ENCODE peak calls at places on chromosome 15, in five cellular contexts. W is erythroblast, M is vagina, I is transverse colon, N is esophagus squamous epithelium. V is an unnamed sample.

GRCh38 chr15:60520825-60521368 is 42.0 kb upstream of the ICE2 start:
- DNase-seq in N (no peak), I (peak; percentile 81), W (peak; percentile 72), M (no peak), V (peak; percentile 77)

GRCh38 chr15:80567721-80568157 is 127.4 kb upstream of the ABHD17C start:
- DNase-seq in N (no peak), I (peak; percentile 54), M (no peak), W (peak; percentile 21), V (peak; percentile 89)

GRCh38 chr15:65724479-65724878 is 67.6 kb downstream of the DENND4A start:
- DNase-seq in I (no peak), M (no peak), N (no peak), W (no peak), V (no peak)

GRCh38 chr15:65264877-65265430 is 21.7 kb downstream of the PARP16 start:
- DNase-seq in N (no peak), I (no peak), W (no peak), M (no peak), V (peak; percentile 40)

GRCh38 chr15:95162069-95162468 is 930.7 kb downstream of the MCTP2 start:
- DNase-seq in N (no peak), M (no peak), I (no peak), W (no peak), V (peak; percentile 73)

GRCh38 chr15:62624541-62625399 is 417.8 kb upstream of the TPM1 start:
- DNase-seq in N (no peak), I (no peak), M (no peak), W (no peak), V (peak; percentile 74)

GRCh38 chr15:59644757-59645156 is 12.6 kb downstream of the GTF2A2 start:
- DNase-seq in I (no peak), W (no peak), M (no peak), N (no peak), V (peak; percentile 52)

GRCh38 chr15:51191072-51191665 is 96.5 kb upstream of the TNFAIP8L3 start:
- DNase-seq in N (no peak), W (no peak), M (no peak), I (no peak), V (no peak)

GRCh38 chr15:80966431-80967197 is 23.0 kb downstream of the MESD start:
- DNase-seq in I (no peak), N (no peak), M (no peak), W (no peak), V (no peak)

GRCh38 chr15:52259503-52259902 is 36.1 kb downstream of the MYO5C start:
- DNase-seq in M (no peak), N (no peak), I (no peak), W (no peak), V (no peak)

GRCh38 chr15:31869640-31870335 is 160.5 kb upstream of the CHRNA7 start:
- DNase-seq in W (no peak), I (peak; percentile 24), N (no peak), M (no peak), V (no peak)

GRCh38 chr15:31360843-31361763 is 34.5 kb downstream of the KLF13 start:
- DNase-seq in M (no peak), I (peak; percentile 81), N (peak; percentile 41), W (peak; percentile 52), V (no peak)

GRCh38 chr15:28995193-28995592 is 109.4 kb downstream of the APBA2 start:
- DNase-seq in I (no peak), N (no peak), W (no peak), M (no peak), V (no peak)

GRCh38 chr15:100763764-100764750 is 115.6 kb upstream of the ALDH1A3 start:
- DNase-seq in N (no peak), I (no peak), M (no peak), W (no peak), V (no peak)

GRCh38 chr15:81795899-81796298 is 249.9 kb downstream of the MEX3B start:
- DNase-seq in N (no peak), I (no peak), W (no peak), M (peak; percentile 61), V (no peak)

GRCh38 chr15:94607176-94607654 is 375.9 kb downstream of the MCTP2 start:
- DNase-seq in W (no peak), I (peak; percentile 17), M (no peak), N (no peak), V (no peak)

GRCh38 chr15:81954158-81954783 is 91.5 kb downstream of the MEX3B start:
- DNase-seq in N (no peak), M (no peak), I (no peak), W (no peak), V (no peak)

GRCh38 chr15:48855501-48856440 is 22.2 kb upstream of the EID1 start:
- DNase-seq in W (peak; percentile 24), N (no peak), I (peak; percentile 40), M (no peak), V (peak; percentile 62)

GRCh38 chr15:100463515-100463914 is 65.2 kb downstream of the CERS3 start:
- DNase-seq in N (no peak), M (no peak), W (no peak), I (no peak), V (no peak)

GRCh38 chr15:44873103-44873502 is 83.4 kb upstream of the TERB2 start:
- DNase-seq in N (no peak), M (no peak), I (no peak), W (no peak), V (no peak)

GRCh38 chr15:100008258-100008657 is 275.0 kb upstream of the LYSMD4 start:
- DNase-seq in W (no peak), N (no peak), M (no peak), I (no peak), V (no peak)

GRCh38 chr15:43792761-43793493 is 807 bp downstream of the SERF2 start:
- DNase-seq in N (no peak), I (peak; percentile 62), W (peak; percentile 50), M (no peak), V (peak; percentile 34)

GRCh38 chr15:69311319-69311721 is 12.6 kb downstream of the PAQR5 start:
- DNase-seq in N (no peak), W (no peak), M (no peak), I (no peak), V (peak; percentile 83)
- TF ChIP-seq POLR2A in N (no peak), W (no peak), M (no peak), I (no peak), V (no peak)

DNA sequence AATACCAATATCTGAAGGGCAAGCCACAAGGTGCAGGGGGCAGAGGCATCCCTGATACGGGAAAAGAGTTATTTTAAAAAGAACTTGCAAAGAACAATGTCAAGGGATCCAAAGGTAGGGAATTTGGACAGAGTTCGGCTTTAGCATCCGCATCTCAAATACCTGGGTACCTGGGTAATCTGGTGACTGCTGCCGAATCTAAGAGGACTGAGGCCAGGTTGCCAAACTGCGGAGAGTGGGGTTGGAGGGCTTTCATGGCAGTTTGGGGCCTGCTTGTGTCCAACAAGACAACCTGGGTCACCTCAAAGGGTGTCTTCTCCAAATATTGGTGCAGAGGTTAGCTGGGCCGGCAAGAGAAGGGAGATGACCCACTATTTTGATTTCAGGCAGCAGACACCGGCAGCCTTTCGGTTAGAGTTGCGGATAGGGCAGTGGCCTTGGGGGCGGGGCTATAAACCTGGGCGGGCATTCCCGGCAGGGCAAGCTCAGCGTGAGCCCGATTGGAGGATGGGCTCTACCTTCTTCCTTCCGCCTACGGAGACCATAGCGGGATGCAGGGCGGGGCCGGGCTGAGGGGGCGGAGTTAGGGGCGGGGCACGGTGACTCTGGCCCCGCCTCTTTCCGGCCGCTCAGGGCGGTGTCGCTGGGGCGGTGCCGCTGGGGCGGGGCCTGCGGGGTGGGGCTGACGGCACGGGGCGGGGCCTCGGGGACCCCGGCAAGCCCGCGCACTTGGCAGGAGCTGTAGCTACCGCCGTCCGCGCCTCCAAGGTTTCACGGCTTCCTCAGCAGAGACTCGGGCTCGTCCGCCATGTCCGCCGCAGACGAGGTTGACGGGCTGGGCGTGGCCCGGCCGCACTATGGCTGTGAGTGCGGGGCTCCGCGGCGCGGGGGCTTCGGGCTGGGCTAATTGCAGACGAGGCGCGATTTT is at the start of gene IQGAP1:
- DNase-seq in I (peak; percentile 98), W (peak; percentile 94), M (peak; percentile 98), N (peak; percentile 80), V (peak; percentile 94)
- TF ChIP-seq POLR2A in I (peak; percentile 96), W (no peak), M (peak; percentile 87), N (no peak), V (peak; percentile 85)

GRCh38 chr15:41199470-41199869 is 31.1 kb downstream of the EXD1 start:
- DNase-seq in I (no peak), M (no peak), W (no peak), N (no peak), V (no peak)

GRCh38 chr15:41205315-41205714 is 25.2 kb downstream of the EXD1 start:
- DNase-seq in I (no peak), M (no peak), N (no peak), W (no peak), V (peak; percentile 48)

GRCh38 chr15:41207687-41208448 is 22.7 kb downstream of the EXD1 start:
- DNase-seq in N (no peak), W (no peak), M (no peak), I (no peak), V (peak; percentile 61)

DNA sequence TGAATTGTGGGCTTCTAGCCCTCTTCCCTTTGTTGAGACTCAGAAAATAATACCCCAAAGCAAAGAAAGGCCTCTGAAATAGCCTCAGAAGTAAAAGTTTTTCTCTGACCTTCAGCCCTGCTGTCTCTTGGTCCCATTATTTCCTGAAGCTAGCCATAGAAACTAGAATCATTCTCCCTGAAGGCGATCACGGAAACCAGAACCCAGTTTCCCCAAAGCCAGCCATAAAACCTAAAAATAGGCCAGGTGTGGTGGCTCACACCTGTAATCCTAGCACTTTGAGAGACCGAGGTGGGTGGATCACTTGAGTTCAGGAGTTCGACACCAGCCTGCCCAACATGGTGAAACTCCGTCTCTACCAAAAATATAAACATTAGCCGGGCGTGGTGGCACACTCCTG is 27.2 kb downstream of the EXD1 start:
- DNase-seq in I (peak; percentile 11), W (no peak), M (no peak), N (no peak), V (no peak)
- TF ChIP-seq POLR2A in I (no peak), W (no peak), M (no peak), N (no peak), V (no peak)

GRCh38 chr15:38455096-38455495 is 1.2 kb downstream of the FAM98B start:
- DNase-seq in I (no peak), W (peak; percentile 88), M (no peak), N (no peak), V (peak; percentile 48)

GRCh38 chr15:38454687-38455071 is 752 bp downstream of the FAM98B start:
- DNase-seq in N (no peak), I (no peak), M (no peak), W (peak; percentile 59), V (peak; percentile 19)

GRCh38 chr15:38458646-38459045 is 4.7 kb downstream of the FAM98B start:
- DNase-seq in M (no peak), I (no peak), N (no peak), W (no peak), V (no peak)

GRCh38 chr15:38459480-38459879 is 5.6 kb downstream of the FAM98B start:
- DNase-seq in W (no peak), M (no peak), I (no peak), N (no peak), V (no peak)

DNA sequence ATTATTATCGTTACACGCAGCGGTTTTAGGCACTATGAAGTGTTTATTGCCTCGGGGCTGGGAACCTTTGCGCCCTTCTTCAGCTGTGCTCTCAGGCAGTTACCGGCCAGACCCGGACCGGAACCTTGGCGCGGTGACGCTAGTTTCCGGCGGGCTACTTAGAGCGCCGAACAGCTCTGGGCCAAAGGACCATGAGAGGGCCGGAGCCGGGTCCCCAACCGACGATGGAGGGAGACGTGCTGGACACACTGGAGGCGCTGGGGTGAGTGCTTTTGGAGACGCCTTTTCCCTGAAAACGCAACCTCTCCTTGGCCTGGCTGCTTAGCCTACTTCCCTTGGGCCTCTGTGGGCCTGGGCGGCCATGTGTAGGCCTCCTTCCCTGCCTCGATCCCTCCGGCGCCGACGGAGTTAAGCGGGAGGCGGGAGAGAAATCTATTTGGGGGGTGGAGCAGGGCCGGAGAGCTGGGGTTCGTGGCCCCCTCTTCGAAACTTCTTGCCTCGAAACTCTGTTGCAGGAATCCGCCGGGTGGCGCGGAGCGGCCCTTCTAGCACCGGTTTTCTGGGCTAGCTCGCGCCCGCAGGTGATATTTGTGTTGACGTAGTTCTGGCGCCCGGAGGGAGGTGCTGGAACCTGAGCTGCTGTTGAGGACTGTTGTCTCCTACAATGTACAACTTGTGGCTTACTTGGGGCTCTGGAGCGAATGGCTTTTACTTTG is at the start of gene FAM98B:
- DNase-seq in M (no peak), I (peak; percentile 92), W (peak; percentile 92), N (peak; percentile 41), V (peak; percentile 85)
- TF ChIP-seq POLR2A in M (peak; percentile 14), I (peak; percentile 46), W (peak; percentile 82), N (no peak), V (peak; percentile 67)

V was measured in IMR-90.